ENCODE peak calls at places on chromosomes 6 and 20, in eight cellular contexts. H is tibial artery; A is stomach; C is MM.1S; M is cardiac muscle cell; L is aorta; Z is CD4-positive, alpha-beta memory T cell; Y is mucosa of descending colon. D is an unnamed sample. For H3K9me3, the result is how much of the 10 kb centered on the place peaks cover.

GRCh38 chr6:24933266-24933665 is 2.5 kb downstream of the RIPOR2 start:
- DNase-seq in M (no peak), Y (no peak), L (no peak), H (no peak), C (no peak), Z (no peak), A (no peak), D (no peak)

GRCh38 chr6:46581459-46582177 is 71.0 kb downstream of the CYP39A1 start:
- DNase-seq in Z (no peak), C (no peak), L (no peak), H (no peak), Y (no peak), A (no peak), M (no peak), D (no peak)

GRCh38 chr6:134347916-134348805 is 30.2 kb upstream of the SGK1 start:
- DNase-seq in L (peak), Z (no peak), C (no peak), A (no peak), Y (no peak), H (peak), M (peak), D (no peak)

GRCh38 chr6:20115269-20116005 is 96.8 kb downstream of the MBOAT1 start:
- DNase-seq in H (no peak), Z (no peak), A (no peak), L (no peak), M (no peak), C (no peak), Y (no peak), D (no peak)

GRCh38 chr20:45059022-45059728 is 41.8 kb downstream of the KCNS1 start:
- DNase-seq in M (peak), Z (no peak), A (no peak), C (peak), Y (no peak), L (no peak), H (no peak), D (no peak)

GRCh38 chr6:45830441-45831139 is 185.1 kb downstream of the CLIC5 start:
- DNase-seq in H (no peak), Z (peak), L (no peak), M (peak), C (peak), Y (no peak), A (no peak), D (no peak)

GRCh38 chr6:163240556-163240955 is 174.0 kb upstream of the QKI start:
- DNase-seq in L (no peak), Z (no peak), H (no peak), A (no peak), Y (no peak), M (no peak), C (no peak), D (no peak)

GRCh38 chr20:31819083-31819784 is at the start of gene MYLK2:
- DNase-seq in Z (no peak), H (peak), A (no peak), C (no peak), L (no peak), Y (no peak), M (no peak), D (no peak)

GRCh38 chr6:114052141-114052540 is 81.2 kb upstream of the HDAC2 start:
- DNase-seq in A (no peak), H (no peak), Y (no peak), Z (no peak), C (no peak), M (no peak), L (no peak), D (no peak)

GRCh38 chr6:21707527-21707926 is 114.0 kb downstream of the SOX4 start:
- DNase-seq in M (no peak), C (no peak), Z (no peak), L (no peak), A (no peak), H (no peak), Y (no peak), D (no peak)

GRCh38 chr6:134481953-134482352 is 164.0 kb upstream of the SGK1 start:
- DNase-seq in H (no peak), Y (no peak), Z (no peak), L (no peak), A (no peak), M (no peak), C (no peak), D (no peak)

GRCh38 chr6:144321839-144322591 is 36.9 kb downstream of the UTRN start:
- DNase-seq in H (no peak), Y (no peak), L (no peak), C (no peak), A (no peak), Z (no peak), M (no peak), D (no peak)

GRCh38 chr6:104462811-104463599 is 396.7 kb downstream of the HACE1 start:
- DNase-seq in Y (no peak), A (no peak), L (no peak), C (no peak), M (peak), H (no peak), Z (no peak), D (no peak)

GRCh38 chr20:44683263-44684046 is 31.7 kb upstream of the CCN5 start:
- DNase-seq in Y (peak), A (peak), M (peak), H (peak), C (peak), Z (peak), L (no peak), D (peak)

GRCh38 chr6:116410945-116411623 is 40.3 kb downstream of the DSE start:
- DNase-seq in C (no peak), Y (no peak), M (peak), L (peak), A (no peak), H (no peak), Z (no peak), D (no peak)

GRCh38 chr6:10733151-10733715 is 10.4 kb downstream of the TMEM14C start:
- DNase-seq in Y (no peak), M (no peak), Z (no peak), A (no peak), C (no peak), H (no peak), L (no peak), D (no peak)

GRCh38 chr6:36028088-36028886 is 679 bp downstream of the MAPK14 start:
- DNase-seq in C (peak), H (peak), A (peak), M (peak), Z (no peak), L (peak), Y (peak), D (peak)

GRCh38 chr6:166449036-166449435 is 66.3 kb upstream of the MPC1 start:
- DNase-seq in Z (no peak), M (no peak), H (no peak), C (no peak), Y (no peak), A (no peak), L (no peak), D (no peak)

GRCh38 chr6:108157234-108157971 is 8.4 kb upstream of the NR2E1 start:
- DNase-seq in Y (no peak), H (no peak), A (no peak), M (no peak), L (no peak), Z (no peak), C (no peak), D (no peak)

GRCh38 chr6:41372526-41373366 is 37.3 kb downstream of the NCR2 start:
- DNase-seq in Y (no peak), C (no peak), Z (no peak), A (peak), H (no peak), M (no peak), L (no peak), D (no peak)

GRCh38 chr6:5950448-5950847 is 56.3 kb downstream of the NRN1 start:
- DNase-seq in Y (no peak), H (no peak), C (no peak), L (no peak), M (peak), A (no peak), Z (no peak), D (no peak)

GRCh38 chr6:25278557-25278913 is 639 bp upstream of the CARMIL1 start:
- DNase-seq in H (no peak), A (no peak), Z (no peak), C (no peak), L (no peak), M (no peak), Y (no peak), D (peak)

GRCh38 chr20:61453219-61453618 is 201.2 kb downstream of the CDH4 start:
- DNase-seq in M (no peak), Z (no peak), C (no peak), H (no peak), A (no peak), L (no peak), Y (no peak), D (no peak)

GRCh38 chr20:46083101-46083500 is 6.7 kb downstream of the NCOA5 start:
- DNase-seq in A (no peak), H (no peak), C (no peak), L (no peak), Y (no peak), Z (no peak), M (peak), D (no peak)

DNA sequence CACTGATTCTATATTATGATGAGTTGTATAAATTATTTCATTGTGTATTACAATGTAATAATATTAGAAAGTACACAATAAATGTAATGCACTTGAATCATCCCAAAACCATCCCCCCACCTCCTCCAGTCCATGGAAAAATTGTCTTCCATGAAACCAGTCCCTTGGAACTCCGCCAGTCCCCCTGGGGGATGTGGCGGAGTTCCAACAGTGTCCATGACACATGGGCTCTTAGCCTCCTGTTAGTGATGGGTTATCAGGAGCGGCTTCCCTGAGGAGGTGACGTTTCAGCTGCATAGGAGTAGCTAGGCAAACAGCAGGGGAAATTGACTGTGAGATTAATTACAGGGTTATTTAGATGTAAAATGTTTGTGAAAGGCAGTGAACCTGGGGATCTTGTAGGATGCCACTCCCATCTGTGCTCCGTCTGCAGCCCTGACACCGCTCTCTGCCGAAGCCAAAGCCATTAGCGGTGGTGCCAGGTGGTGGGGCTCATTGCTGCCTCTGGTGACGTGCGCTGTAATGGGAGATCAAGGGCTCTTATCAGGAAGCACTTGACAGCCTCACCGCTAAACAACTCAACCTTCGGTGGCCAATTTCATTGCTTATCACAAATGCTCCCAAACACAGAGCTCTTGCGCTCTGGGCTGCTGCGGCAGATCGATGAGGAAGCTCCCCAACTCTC is 81.6 kb upstream of the MC3R start:
- DNase-seq in C (no peak), M (no peak), L (no peak), A (no peak), Y (no peak), Z (no peak), H (no peak), D (no peak)
- H3K9me3 ChIP-seq in C (under half), M (under half), L (under half), A (under half), Y (under half), Z (under half), H (under half), D (under half)

DNA sequence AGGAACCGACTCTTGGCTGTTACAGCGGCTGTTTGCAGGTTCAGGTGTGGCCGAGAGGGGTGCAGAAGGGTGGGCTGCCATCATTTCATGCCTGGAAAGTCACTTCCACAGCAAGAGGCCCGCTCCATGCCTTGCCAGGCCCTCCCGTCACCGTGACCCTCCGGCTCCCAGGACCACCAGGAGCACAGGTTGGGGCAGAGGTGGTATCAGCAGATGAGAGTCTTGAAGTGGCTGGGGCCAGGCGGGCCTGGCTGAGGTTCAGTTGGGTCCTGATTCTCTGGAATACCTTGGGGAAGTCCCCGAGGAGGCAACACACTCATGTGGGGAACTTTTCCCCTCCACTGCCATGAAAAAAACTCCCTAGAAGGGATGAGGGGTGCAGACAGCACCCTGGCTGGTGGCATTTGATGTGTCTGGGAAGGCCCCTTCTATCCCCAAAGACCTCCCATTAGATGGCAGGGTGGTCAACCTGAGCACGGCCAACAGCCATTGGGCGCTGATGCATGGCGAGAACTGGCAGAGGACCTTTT is 34.2 kb upstream of the IRF4 start:
- DNase-seq in L (no peak), A (no peak), Y (no peak), C (no peak), M (no peak), H (no peak), Z (no peak), D (no peak)
- H3K9me3 ChIP-seq in L (under half), A (under half), Y (under half), C (under half), M (under half), H (under half), Z (under half), D (under half)

GRCh38 chr20:49286689-49287551 is 9.1 kb upstream of the ZNFX1 start:
- DNase-seq in M (no peak), A (no peak), H (no peak), C (no peak), Z (no peak), Y (no peak), L (no peak), D (peak)
- H3K9me3 ChIP-seq in M (under half), A (under half), H (under half), C (under half), Z (half or more), Y (half or more), L (under half), D (under half)

DNA sequence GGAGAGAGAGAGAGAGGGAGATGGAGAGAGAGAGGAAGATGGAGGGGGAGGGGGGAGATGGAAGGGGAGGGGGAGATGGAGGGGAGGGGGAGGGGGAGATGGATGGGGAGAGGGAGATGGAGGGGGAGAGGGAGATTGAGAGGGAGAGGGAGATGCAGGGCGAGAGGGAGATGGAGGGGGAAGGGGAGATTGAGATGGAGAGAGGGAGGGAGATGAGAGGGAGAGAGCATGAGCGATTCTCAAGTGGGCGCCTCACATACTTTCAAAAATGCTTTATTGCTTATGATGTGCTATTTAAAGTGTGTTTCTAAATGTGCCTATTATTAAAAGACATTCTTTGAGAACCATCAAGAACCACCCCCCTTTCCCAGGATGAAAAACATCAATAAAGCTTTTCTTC is 43.7 kb upstream of the DACT2 start:
- DNase-seq in L (no peak), H (no peak), M (no peak), Y (no peak), C (no peak), Z (no peak), A (no peak), D (no peak)
- H3K9me3 ChIP-seq in L (under half), H (under half), M (under half), Y (under half), C (under half), Z (under half), A (under half), D (under half)

DNA sequence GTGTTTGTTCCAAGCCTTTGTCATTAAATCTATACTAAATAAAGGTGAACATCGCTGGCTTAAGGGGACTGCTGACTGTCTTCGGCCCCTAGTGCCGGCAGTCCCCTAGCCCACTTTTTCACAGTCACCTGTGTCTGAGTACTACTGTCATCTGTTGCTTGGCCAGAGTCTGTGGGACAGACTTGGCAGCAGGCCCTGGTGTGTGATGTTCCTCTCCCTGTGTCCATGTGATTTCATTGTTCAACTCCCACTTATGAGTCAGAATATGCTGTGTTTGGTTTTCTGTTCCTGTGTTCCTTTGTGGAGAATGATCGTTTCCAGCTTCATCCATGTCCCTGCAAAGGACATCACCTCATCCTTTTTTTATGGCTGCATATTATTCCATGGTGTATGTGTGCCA is 133.4 kb downstream of the HAO1 start:
- DNase-seq in Y (no peak), M (peak), L (no peak), Z (no peak), C (no peak), H (no peak), A (no peak), D (no peak)
- H3K9me3 ChIP-seq in Y (under half), M (under half), L (under half), Z (under half), C (under half), H (under half), A (under half), D (under half)

DNA sequence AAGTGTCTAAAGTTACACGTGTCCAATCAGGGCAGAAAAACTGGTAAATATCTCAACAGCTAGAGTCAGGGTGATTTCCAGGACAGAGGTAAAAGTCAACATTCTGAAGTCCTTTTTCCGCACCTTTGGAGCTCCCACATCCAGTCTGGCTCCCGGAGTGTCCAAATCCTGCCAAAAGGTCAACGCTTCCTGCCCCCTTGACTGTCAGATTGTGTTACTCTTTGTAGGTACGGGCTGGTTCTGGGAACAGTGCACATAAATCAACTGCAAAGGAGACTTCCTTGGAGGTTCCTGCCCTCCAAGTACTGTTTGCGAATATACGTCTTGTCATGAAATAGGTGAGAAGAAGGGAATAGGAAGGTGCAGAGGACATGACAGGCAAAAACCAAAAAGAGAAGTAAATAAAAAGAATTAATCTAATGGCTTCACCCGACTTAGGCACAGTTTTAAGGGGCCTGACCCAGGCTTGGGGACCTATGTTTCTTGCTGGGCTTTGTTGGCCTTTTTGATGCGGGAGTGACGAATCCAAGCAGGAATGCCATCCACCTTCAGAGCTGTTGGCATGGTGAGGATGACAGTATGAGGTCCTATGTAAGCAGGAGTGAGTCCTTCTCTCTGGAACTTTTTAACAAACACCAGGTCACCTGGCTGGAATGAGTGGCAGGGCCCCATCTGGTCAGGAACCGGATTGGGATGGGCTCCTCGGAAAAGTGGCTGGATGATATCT is 155.4 kb downstream of the TRIM27 start:
- DNase-seq in C (no peak), M (no peak), H (no peak), Y (no peak), A (no peak), L (no peak), Z (no peak), D (no peak)
- H3K9me3 ChIP-seq in C (under half), M (under half), H (under half), Y (under half), A (under half), L (under half), Z (under half), D (under half)

GRCh38 chr6:49370518-49370917 is 92.5 kb downstream of the MMUT start:
- DNase-seq in L (no peak), M (no peak), Y (no peak), A (no peak), C (no peak), Z (no peak), H (no peak), D (no peak)

DNA sequence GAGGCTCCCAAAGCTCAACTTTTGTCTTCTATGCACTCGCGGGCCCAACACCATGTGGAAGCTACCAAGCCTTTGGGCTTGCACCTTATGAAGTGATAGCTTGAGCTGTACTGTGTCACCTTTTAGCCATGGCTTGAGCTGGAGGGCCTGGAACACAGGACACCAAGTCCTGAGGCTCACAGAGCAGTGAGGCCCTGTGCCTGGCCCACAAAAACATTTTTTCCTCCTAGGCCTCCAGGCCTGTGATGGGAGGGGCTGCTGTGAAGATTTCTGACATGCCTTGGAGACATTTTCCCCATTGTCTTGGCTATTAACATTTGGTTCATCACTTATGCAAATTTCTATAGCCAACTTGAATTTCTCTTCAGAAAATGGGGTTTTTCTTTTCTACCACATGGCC is 96.5 kb downstream of the MMUT start:
- DNase-seq in L (no peak), C (no peak), M (no peak), Z (no peak), A (no peak), H (no peak), Y (no peak), D (no peak)
- H3K9me3 ChIP-seq in L (under half), C (under half), M (under half), Z (under half), A (under half), H (under half), Y (under half), D (under half)

D was measured in colonic mucosa.